ENCODE peak calls at places on chromosomes 4 and X, in seven cellular contexts. Q is IMR-90, E is mesenchymal stem cell, L is mesendoderm, B is H1, V is trophoblast cell, P is neuronal stem cell. X is an unnamed sample.

GRCh38 chrX:1242901-1243402 is 25.7 kb upstream of the CSF2RA start:
- DNase-seq in V (peak; percentile 80), L (peak; percentile 95), E (no peak), P (no peak), Q (no peak), B (no peak), X (peak; percentile 43)

GRCh38 chrX:110420771-110421498 is 62.3 kb downstream of the RTL9 start:
- DNase-seq in P (no peak), E (no peak), Q (peak; percentile 34), B (no peak), L (no peak), V (no peak), X (no peak)

GRCh38 chrX:155899366-155899765 is 18.2 kb downstream of the VAMP7 start:
- DNase-seq in P (no peak), E (no peak), V (no peak), Q (no peak), B (no peak), L (no peak), X (no peak)

GRCh38 chr4:182778222-182778982 is 138.8 kb downstream of the DCTD start:
- DNase-seq in P (no peak), E (no peak), V (no peak), L (no peak), Q (peak; percentile 63), B (no peak), X (no peak)

GRCh38 chr4:7823416-7823824 is 116.2 kb downstream of the AFAP1 start:
- DNase-seq in B (no peak), Q (no peak), E (no peak), V (no peak), P (no peak), L (no peak), X (no peak)

GRCh38 chr4:10312568-10312967 is 144.7 kb downstream of the ZNF518B start:
- DNase-seq in Q (no peak), L (no peak), P (no peak), B (no peak), E (no peak), V (peak; percentile 76), X (no peak)

GRCh38 chr4:40314951-40315350 is 20.2 kb upstream of the CHRNA9 start:
- DNase-seq in L (no peak), E (no peak), V (peak; percentile 97), P (no peak), B (no peak), Q (no peak), X (no peak)

GRCh38 chr4:186669159-186669720 is 54.4 kb downstream of the FAT1 start:
- DNase-seq in Q (peak; percentile 81), E (peak; percentile 67), V (peak; percentile 89), L (peak; percentile 58), P (no peak), B (peak; percentile 64), X (peak; percentile 63)

GRCh38 chr4:57151481-57151880 is 41.3 kb upstream of the IGFBP7 start:
- DNase-seq in E (no peak), L (peak; percentile 53), Q (no peak), B (no peak), P (no peak), V (peak; percentile 38), X (no peak)

GRCh38 chr4:100736651-100737450 is 219.0 kb upstream of the EMCN start:
- DNase-seq in L (peak; percentile 14), V (no peak), P (peak; percentile 9), Q (peak; percentile 65), B (no peak), E (peak; percentile 37), X (no peak)

GRCh38 chr4:122346036-122346435 is 32.8 kb upstream of the ADAD1 start:
- DNase-seq in L (no peak), E (peak; percentile 14), B (no peak), P (no peak), Q (peak; percentile 52), V (no peak), X (no peak)

GRCh38 chr4:182881928-182882327 is 35.3 kb downstream of the DCTD start:
- DNase-seq in E (no peak), L (no peak), P (no peak), V (no peak), Q (no peak), B (no peak), X (no peak)

GRCh38 chr4:40515398-40516293 is 114.0 kb downstream of the RBM47 start:
- DNase-seq in E (peak; percentile 16), P (no peak), L (peak; percentile 34), V (peak; percentile 52), Q (no peak), B (no peak), X (peak; percentile 40)

GRCh38 chr4:86720508-86721068 is 126.5 kb downstream of the PTPN13 start:
- DNase-seq in V (peak; percentile 2), E (no peak), P (no peak), Q (peak; percentile 33), B (no peak), L (no peak), X (no peak)

GRCh38 chrX:15564981-15565579 is 35.7 kb downstream of the ACE2 start:
- DNase-seq in L (peak; percentile 68), P (no peak), Q (peak; percentile 44), V (peak; percentile 57), B (peak; percentile 46), E (peak; percentile 48), X (peak; percentile 72)

GRCh38 chr4:2535386-2536192 is 858 bp upstream of the FAM193A start:
- DNase-seq in L (peak; percentile 72), P (peak; percentile 57), B (peak; percentile 80), E (peak; percentile 57), V (peak; percentile 17), Q (peak; percentile 5), X (peak; percentile 68)

GRCh38 chrX:70046978-70047377 is 2.8 kb downstream of the AWAT2 start:
- DNase-seq in P (no peak), L (no peak), E (no peak), V (no peak), B (no peak), Q (peak; percentile 47), X (no peak)

GRCh38 chrX:12701625-12702024 is 89.6 kb upstream of the PRPS2 start:
- DNase-seq in B (peak; percentile 55), P (peak; percentile 23), Q (peak; percentile 68), L (peak; percentile 66), E (peak; percentile 35), V (peak; percentile 77), X (peak; percentile 53)

GRCh38 chr4:106095408-106095807 is 200.1 kb downstream of the NPNT start:
- DNase-seq in Q (peak; percentile 2), V (no peak), L (peak; percentile 34), P (no peak), B (no peak), E (peak; percentile 42), X (no peak)

GRCh38 chr4:45241976-45242375 is 515.6 kb upstream of the GNPDA2 start:
- DNase-seq in Q (no peak), E (no peak), L (no peak), V (no peak), B (no peak), P (no peak), X (no peak)

GRCh38 chrX:40097492-40098263 is at the start of gene BCOR:
- DNase-seq in B (peak; percentile 63), L (peak; percentile 79), E (peak; percentile 78), V (peak; percentile 57), P (no peak), Q (peak; percentile 58), X (peak; percentile 77)

GRCh38 chr4:898869-899555 is 33.1 kb downstream of the GAK start:
- DNase-seq in E (no peak), B (no peak), V (no peak), P (no peak), L (no peak), Q (no peak), X (no peak)

GRCh38 chrX:133645251-133645650 is 230.0 kb upstream of the GPC4 start:
- DNase-seq in V (no peak), L (no peak), E (no peak), P (no peak), Q (peak; percentile 17), B (no peak), X (no peak)

GRCh38 chr4:161642708-161643107 is 521.1 kb downstream of the FSTL5 start:
- DNase-seq in E (no peak), L (no peak), V (no peak), P (no peak), B (no peak), Q (no peak), X (no peak)

GRCh38 chrX:110671068-110671803 is 124.4 kb downstream of the CHRDL1 start:
- DNase-seq in P (no peak), V (no peak), L (peak; percentile 16), B (no peak), E (no peak), Q (no peak), X (no peak)

GRCh38 chr4:145231906-145232700 is 51.7 kb upstream of the OTUD4 start:
- DNase-seq in V (peak; percentile 6), B (no peak), Q (peak; percentile 65), P (no peak), E (no peak), L (no peak), X (no peak)

GRCh38 chr4:148704291-148704690 is 262.1 kb upstream of the NR3C2 start:
- DNase-seq in B (no peak), V (no peak), Q (no peak), L (peak; percentile 40), E (no peak), P (no peak), X (no peak)

GRCh38 chr4:157080605-157081004 is 4.7 kb downstream of the GLRB start:
- DNase-seq in Q (peak; percentile 46), B (no peak), E (peak; percentile 19), L (no peak), V (no peak), P (no peak), X (no peak)

GRCh38 chrX:97563531-97564133 is 679.9 kb downstream of the RPA4 start:
- DNase-seq in E (peak; percentile 72), V (peak; percentile 17), B (no peak), Q (peak; percentile 71), P (no peak), L (no peak), X (no peak)

GRCh38 chr4:138488527-138488926 is 246.4 kb upstream of the SLC7A11 start:
- DNase-seq in P (no peak), E (no peak), L (no peak), V (no peak), Q (no peak), B (no peak), X (no peak)

GRCh38 chrX:24357101-24357500 is 3.3 kb upstream of the SUPT20HL1 start:
- DNase-seq in B (no peak), P (no peak), Q (peak; percentile 21), L (peak; percentile 45), E (peak; percentile 31), V (no peak), X (no peak)
- H2AK5ac ChIP-seq in B (no peak overlapping the region), P (no peak overlapping the region), Q (no peak overlapping the region), L (no peak overlapping the region), E (no peak overlapping the region), V (no peak overlapping the region), X (no peak overlapping the region)

GRCh38 chr4:103095080-103095479 is 4.6 kb downstream of the BDH2 start:
- DNase-seq in Q (no peak), B (no peak), P (no peak), L (no peak), E (no peak), V (no peak), X (no peak)
- H3K18ac ChIP-seq in Q (no peak overlapping the region), B (no peak overlapping the region), P (no peak overlapping the region), L (no peak overlapping the region), E (no peak overlapping the region), V (no peak overlapping the region), X (no peak overlapping the region)

GRCh38 chr4:37770016-37770415 is 56.5 kb upstream of the PGM2 start:
- DNase-seq in V (no peak), L (no peak), E (no peak), B (no peak), P (no peak), Q (peak; percentile 39), X (no peak)
- H2AK5ac ChIP-seq in V (no peak overlapping the region), L (no peak overlapping the region), E (no peak overlapping the region), B (no peak overlapping the region), P (no peak overlapping the region), Q (no peak overlapping the region), X (no peak overlapping the region)

GRCh38 chr4:82913305-82913704 is 12.8 kb downstream of the THAP9 start:
- DNase-seq in E (no peak), V (no peak), B (no peak), P (no peak), Q (peak; percentile 35), L (no peak), X (no peak)
- H3K18ac ChIP-seq in E (no peak overlapping the region), V (no peak overlapping the region), B (no peak overlapping the region), P (no peak overlapping the region), Q (no peak overlapping the region), L (no peak overlapping the region), X (no peak overlapping the region)